ENCODE peak calls at places on chromosome 7, in five cellular contexts. K, W, C, G and M are unnamed samples. For H3K36me3, the result is how much of the 10 kb centered on the place peaks cover.

GRCh38 chr7:22962775-22963358 is 51.1 kb downstream of the HYCC1 start:
- DNase-seq in K (no peak), W (no peak), C (no peak), G (no peak), M (no peak)

GRCh38 chr7:2811476-2812118 is 32.5 kb downstream of the GNA12 start:
- DNase-seq in K (no peak), W (no peak), C (peak), G (no peak), M (no peak)

GRCh38 chr7:128954830-128955797 is 17.4 kb downstream of the IRF5 start:
- DNase-seq in K (no peak), W (no peak), C (no peak), G (peak), M (no peak)

GRCh38 chr7:21869785-21870402 is 75.8 kb downstream of the CDCA7L start:
- DNase-seq in K (no peak), W (peak), C (no peak), G (peak), M (no peak)

GRCh38 chr7:110347091-110347490 is 743.8 kb upstream of the LRRN3 start:
- DNase-seq in K (no peak), W (no peak), C (no peak), G (no peak), M (no peak)

GRCh38 chr7:123682690-123683089 is 27.0 kb downstream of the LMOD2 start:
- DNase-seq in K (peak), W (peak), C (no peak), G (peak), M (no peak)

GRCh38 chr7:154795014-154795413 is 207.9 kb downstream of the PAXIP1 start:
- DNase-seq in K (no peak), W (no peak), C (no peak), G (no peak), M (no peak)

GRCh38 chr7:36986429-36987362 is 262.4 kb upstream of the AOAH start:
- DNase-seq in K (peak), W (peak), C (peak), G (peak), M (no peak)

GRCh38 chr7:151741585-151741984 is 135.3 kb downstream of the PRKAG2 start:
- DNase-seq in K (no peak), W (no peak), C (no peak), G (no peak), M (no peak)

GRCh38 chr7:34036069-34036920 is 131.0 kb downstream of the BMPER start:
- DNase-seq in K (no peak), W (peak), C (peak), G (no peak), M (no peak)

DNA sequence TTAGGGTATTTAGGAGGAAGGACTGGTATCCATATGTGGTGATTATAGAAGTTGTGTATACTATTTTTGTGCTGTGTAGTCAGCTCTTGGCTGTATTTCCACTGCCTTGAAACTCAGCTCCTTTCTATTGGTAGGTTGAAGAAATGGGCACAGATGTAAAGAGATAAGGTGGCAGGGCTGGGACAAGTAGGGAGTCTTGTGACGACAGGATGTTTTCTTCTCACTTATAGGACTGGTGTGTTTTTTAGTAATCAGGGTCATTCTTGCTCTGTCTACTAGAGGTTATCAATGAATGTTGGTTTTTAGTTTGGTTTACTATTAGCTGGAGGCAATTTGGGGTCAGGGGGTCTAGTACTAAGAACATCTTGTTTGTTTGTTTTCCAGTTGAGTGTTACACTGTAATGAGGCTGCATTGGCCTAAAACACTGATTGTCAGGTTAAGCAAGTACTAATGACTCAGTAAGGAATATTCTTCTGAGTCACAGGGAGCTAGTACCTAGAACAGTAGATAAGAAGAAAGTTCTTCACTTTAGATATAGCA is 11.8 kb downstream of the UBN2 start:
- DNase-seq in K (no peak), W (no peak), C (no peak), G (peak), M (no peak)
- H3K36me3 ChIP-seq in K (under half), W (under half), C (under half), G (under half), M (under half)

GRCh38 chr7:30284298-30285066 is at the start of gene ZNRF2:
- DNase-seq in K (peak), W (peak), C (peak), G (peak), M (peak)
- H3K27ac ChIP-seq in K (peak), W (peak), C (peak), G (peak), M (peak)

GRCh38 chr7:74231232-74231590 is 21.4 kb downstream of the LAT2 start:
- DNase-seq in K (no peak), W (no peak), C (no peak), G (no peak), M (no peak)
- H3K36me3 ChIP-seq in K (under half), W (under half), C (under half), G (under half), M (under half)

DNA sequence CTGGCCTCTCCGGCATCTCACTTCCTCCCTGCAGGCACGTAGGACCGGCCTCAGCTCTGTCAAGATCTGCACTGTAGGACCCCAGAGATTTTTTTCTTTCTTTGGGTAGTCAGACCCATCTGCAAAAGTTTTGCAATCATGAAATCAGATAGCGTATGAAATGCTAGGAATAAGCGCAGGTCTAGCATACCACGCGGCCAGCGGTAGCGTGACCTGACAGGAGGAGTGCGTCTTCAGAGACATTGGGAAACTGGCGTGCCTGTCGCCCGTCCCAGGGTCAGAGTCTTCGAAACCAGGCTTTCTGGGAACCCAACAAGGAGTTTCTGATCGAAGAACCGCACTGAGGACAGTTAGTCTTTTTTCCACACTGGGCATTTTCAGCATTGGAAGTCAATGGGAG is 100.9 kb upstream of the SH2B2 start:
- DNase-seq in K (no peak), W (no peak), C (no peak), G (no peak), M (no peak)
- H3K27ac ChIP-seq in K (no peak), W (no peak), C (no peak), G (no peak), M (no peak)

GRCh38 chr7:127933116-127933515 is 98.1 kb downstream of the LRRC4 start:
- DNase-seq in K (no peak), W (no peak), C (no peak), G (no peak), M (no peak)
- H3K36me3 ChIP-seq in K (under half), W (under half), C (under half), G (under half), M (under half)

GRCh38 chr7:16318989-16319915 is 102.1 kb downstream of the CRPPA start:
- DNase-seq in K (no peak), W (no peak), C (no peak), G (peak), M (no peak)
- H3K27ac ChIP-seq in K (no peak), W (no peak), C (no peak), G (peak), M (no peak)

DNA sequence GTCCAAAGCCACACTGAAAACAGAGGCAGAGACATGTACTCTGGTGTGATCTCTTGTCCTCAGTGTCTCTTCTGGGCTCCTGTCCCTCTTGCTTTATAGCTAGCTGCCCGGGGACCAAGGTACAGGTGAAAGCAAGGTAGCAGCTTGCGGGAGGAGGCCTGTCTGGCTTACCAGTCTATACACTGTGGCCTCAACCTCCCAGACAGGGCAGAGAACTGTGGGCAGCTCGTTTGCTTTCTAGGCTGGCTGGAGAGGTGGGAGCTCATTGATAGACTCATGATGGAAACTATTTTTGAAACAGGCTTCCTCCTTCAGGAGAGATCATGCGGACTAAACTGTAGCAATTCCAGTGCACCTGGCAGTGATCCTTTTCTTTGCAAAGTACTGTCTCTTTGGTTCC is 4.6 kb downstream of the CYREN start:
- DNase-seq in K (no peak), W (no peak), C (no peak), G (no peak), M (no peak)
- H3K36me3 ChIP-seq in K (under half), W (under half), C (under half), G (under half), M (under half)

GRCh38 chr7:74252893-74253292 is 1.3 kb downstream of the RFC2 start:
- DNase-seq in K (no peak), W (peak), C (no peak), G (no peak), M (no peak)
- H3K27ac ChIP-seq in K (no peak), W (no peak), C (no peak), G (no peak), M (no peak)

GRCh38 chr7:90387470-90388240 is 15.6 kb upstream of the CLDN12 start:
- DNase-seq in K (no peak), W (no peak), C (no peak), G (peak), M (no peak)
- H3K36me3 ChIP-seq in K (under half), W (under half), C (under half), G (under half), M (under half)